ENCODE peak calls at places on chromosomes 3 and 15, in ten cellular contexts. A, Y, M, C, Z, K, H, B, W and D are unnamed samples.
A peak's percentile ranks its signal among the peaks of the same experiment; 100 is the strongest.

GRCh38 chr3:48820626-48821324 is 26.9 kb downstream of the PRKAR2A start:
- DNase-seq in W (no peak), B (no peak), K (no peak), C (no peak), M (peak; percentile 52), Z (peak; percentile 16), A (peak; percentile 9), H (no peak), Y (no peak), D (peak; percentile 45)

GRCh38 chr15:31361764-31362120 is 35.1 kb downstream of the KLF13 start:
- DNase-seq in H (no peak), A (no peak), C (no peak), K (no peak), Y (no peak), Z (no peak), M (peak; percentile 8), W (no peak), B (no peak), D (no peak)

GRCh38 chr3:196849180-196849721 is 18.5 kb upstream of the SENP5 start:
- DNase-seq in Y (no peak), A (no peak), K (no peak), H (no peak), Z (no peak), C (no peak), M (no peak), W (no peak), B (no peak), D (no peak)

GRCh38 chr3:134597390-134597975 is 53.3 kb downstream of the KY start:
- DNase-seq in Z (no peak), K (no peak), Y (no peak), H (no peak), B (no peak), C (peak; percentile 36), A (no peak), M (no peak), W (no peak), D (peak; percentile 71)

GRCh38 chr3:134857776-134858515 is 62.9 kb downstream of the EPHB1 start:
- DNase-seq in K (no peak), H (no peak), B (no peak), Y (no peak), C (peak; percentile 10), M (no peak), W (no peak), Z (no peak), A (no peak), D (no peak)

GRCh38 chr3:55654123-55654787 is 167.1 kb upstream of the WNT5A start:
- DNase-seq in A (no peak), B (no peak), H (no peak), C (no peak), M (no peak), Z (no peak), Y (no peak), K (no peak), W (no peak), D (no peak)

GRCh38 chr15:91824256-91824655 is 29.3 kb upstream of the SLCO3A1 start:
- DNase-seq in Z (peak; percentile 74), W (no peak), B (peak; percentile 16), C (no peak), M (no peak), A (peak; percentile 33), K (no peak), H (no peak), Y (peak; percentile 29), D (no peak)

GRCh38 chr3:186511245-186511644 is 32.9 kb downstream of the CRYGS start:
- DNase-seq in B (no peak), H (no peak), W (no peak), C (no peak), K (no peak), Z (no peak), A (no peak), Y (no peak), M (no peak), D (no peak)

GRCh38 chr3:122688996-122689395 is 8.4 kb downstream of the PARP14 start:
- DNase-seq in H (no peak), W (no peak), K (no peak), M (no peak), B (no peak), A (no peak), C (no peak), Z (no peak), Y (no peak), D (peak; percentile 51)

GRCh38 chr15:57566840-57567239 is 24.9 kb upstream of the MYZAP start:
- DNase-seq in B (no peak), M (no peak), A (no peak), W (no peak), Z (peak; percentile 69), H (no peak), Y (no peak), C (no peak), K (no peak), D (peak; percentile 70)
- H3K27ac ChIP-seq in B (peak overlapping the region; percentile 63), M (no peak overlapping the region), A (peak overlapping the region; percentile 63), W (no peak overlapping the region), Z (peak overlapping the region; percentile 88), H (no peak overlapping the region), Y (no peak overlapping the region), C (no peak overlapping the region), K (no peak overlapping the region), D (peak overlapping the region; percentile 6)

DNA sequence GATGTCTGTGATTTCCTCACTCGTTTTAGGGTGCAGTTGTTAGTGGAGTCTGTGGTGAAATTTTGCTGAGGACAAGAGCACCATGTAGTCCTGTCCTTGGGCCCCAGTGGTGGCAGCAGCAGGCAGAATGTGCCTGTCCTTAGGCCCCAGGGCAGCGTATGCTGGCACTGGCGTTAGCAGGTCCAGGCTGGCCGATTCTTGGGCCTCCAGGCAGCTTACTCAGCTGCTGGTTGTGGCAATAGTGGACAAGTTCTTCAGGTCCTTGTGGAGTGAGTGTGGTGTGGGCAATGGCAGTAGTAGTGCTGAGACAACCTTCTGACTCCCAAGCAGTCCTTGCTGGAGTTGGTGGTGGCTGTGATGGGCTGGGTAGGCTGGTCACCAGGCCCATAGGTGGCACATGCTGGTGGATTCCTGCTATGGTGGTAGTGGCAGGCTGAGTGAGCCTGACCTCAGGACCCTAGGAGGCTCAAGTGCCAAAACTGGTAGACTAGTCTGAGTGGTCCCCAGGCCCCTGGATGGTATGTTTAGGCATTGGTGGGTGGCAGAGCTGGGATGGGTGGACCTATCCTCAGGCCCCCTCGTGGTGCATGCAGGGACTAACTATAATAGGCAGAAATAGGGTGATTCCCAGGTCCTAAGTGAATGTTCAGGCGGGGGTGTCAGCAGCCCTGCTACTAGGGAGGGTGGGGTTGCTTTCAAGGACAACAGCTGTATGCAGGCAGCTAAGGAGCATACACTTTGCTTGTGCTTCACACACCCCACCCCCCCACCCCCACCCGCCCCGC is 56.3 kb downstream of the TNFAIP8L3 start:
- DNase-seq in A (no peak), W (no peak), H (no peak), M (no peak), Y (no peak), K (no peak), C (no peak), B (no peak), Z (no peak), D (no peak)
- H3K4me3 ChIP-seq in A (no peak overlapping the region), W (peak overlapping the region; percentile 63), H (no peak overlapping the region), M (no peak overlapping the region), Y (no peak overlapping the region), K (no peak overlapping the region), C (peak overlapping the region; percentile 68), B (no peak overlapping the region), Z (no peak overlapping the region), D (no peak overlapping the region)

GRCh38 chr15:73392025-73392424 is 23.3 kb upstream of the HCN4 start:
- DNase-seq in A (no peak), H (no peak), M (no peak), Y (no peak), Z (no peak), K (no peak), C (no peak), W (no peak), B (no peak), D (no peak)
- TF ChIP-seq CTCF in A (no peak), H (no peak), M (no peak), Y (no peak), Z (no peak), K (no peak), C (no peak), W (no peak), B (no peak), D (no peak)

GRCh38 chr3:12301031-12301430 is 12.2 kb downstream of the PPARG start:
- DNase-seq in H (no peak), M (no peak), Y (no peak), Z (no peak), B (no peak), A (no peak), C (no peak), W (no peak), K (no peak), D (no peak)
- H3K27ac ChIP-seq in H (no peak overlapping the region), M (no peak overlapping the region), Y (no peak overlapping the region), Z (no peak overlapping the region), B (no peak overlapping the region), A (no peak overlapping the region), C (no peak overlapping the region), W (no peak overlapping the region), K (no peak overlapping the region), D (peak overlapping the region; percentile 85)

GRCh38 chr3:158097141-158097540 is 9.1 kb downstream of the SHOX2 start:
- DNase-seq in M (no peak), Y (no peak), K (no peak), A (no peak), H (no peak), C (no peak), Z (no peak), W (no peak), B (no peak), D (no peak)
- H3K4me3 ChIP-seq in M (no peak overlapping the region), Y (no peak overlapping the region), K (no peak overlapping the region), A (no peak overlapping the region), H (no peak overlapping the region), C (peak overlapping the region; percentile 85), Z (no peak overlapping the region), W (no peak overlapping the region), B (no peak overlapping the region), D (peak overlapping the region; percentile 94)

DNA sequence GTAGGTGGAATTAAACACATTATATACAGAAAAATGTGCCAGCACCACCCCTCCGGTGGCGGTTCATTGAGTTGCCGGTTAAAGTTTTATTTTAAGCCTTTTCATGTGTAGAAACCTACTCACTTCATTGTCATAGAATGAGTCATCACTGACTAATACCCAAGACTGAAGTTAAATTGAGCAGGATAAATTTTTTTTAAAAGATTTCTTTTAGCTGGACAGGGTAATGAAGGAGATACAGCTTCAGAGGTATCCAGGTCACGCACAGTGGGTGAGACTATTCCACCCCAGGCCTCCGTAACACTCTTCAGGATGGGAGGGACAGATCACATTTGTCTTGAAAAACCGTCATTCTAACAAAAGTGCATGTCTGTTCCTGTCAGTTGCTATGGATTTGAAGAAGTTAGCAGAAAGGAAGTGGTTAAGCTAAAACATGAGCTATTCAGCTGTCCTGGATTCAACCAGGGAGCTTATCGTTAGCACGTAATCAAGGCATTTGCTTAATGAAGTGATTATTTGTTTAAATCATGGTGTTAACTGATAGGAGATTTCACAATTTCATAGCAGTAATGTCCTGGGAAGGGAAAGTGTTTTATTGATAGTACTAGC is 23.3 kb downstream of the WHAMM start:
- DNase-seq in W (peak; percentile 64), Z (no peak), H (no peak), K (no peak), B (no peak), C (no peak), M (peak; percentile 87), A (no peak), Y (no peak), D (peak; percentile 93)
- TF ChIP-seq CTCF in W (no peak), Z (no peak), H (no peak), K (peak; percentile 10), B (no peak), C (peak; percentile 51), M (peak; percentile 16), A (no peak), Y (no peak), D (no peak)